ENCODE peak calls at places on chromosome 17, in five cellular contexts. A is Peyer's patch, P is fibroblast of pulmonary artery, Y is psoas muscle, N is astrocyte of the cerebellum. Z is an unnamed sample.

GRCh38 chr17:9339958-9340357 is 235.7 kb downstream of the STX8 start:
- DNase-seq in N (no peak), Y (no peak), A (no peak), P (no peak), Z (no peak)

GRCh38 chr17:78019367-78019975 is 61.0 kb downstream of the TNRC6C start:
- DNase-seq in N (no peak), P (peak), Y (no peak), A (no peak), Z (peak)

GRCh38 chr17:34562387-34562786 is 17.0 kb upstream of the TMEM132E start:
- DNase-seq in P (no peak), A (no peak), N (no peak), Y (no peak), Z (no peak)

GRCh38 chr17:41913798-41914197 is 5.0 kb downstream of the ACLY start:
- DNase-seq in N (no peak), P (no peak), Y (no peak), A (no peak), Z (no peak)

GRCh38 chr17:45927247-45927646 is 32.9 kb downstream of the MAPT start:
- DNase-seq in P (no peak), Y (no peak), N (no peak), A (no peak), Z (no peak)

GRCh38 chr17:10210151-10210574 is 11.8 kb upstream of the GAS7 start:
- DNase-seq in Y (no peak), N (peak), P (peak), A (no peak), Z (peak)

GRCh38 chr17:58432806-58433573 is 15.7 kb upstream of the RNF43 start:
- DNase-seq in P (no peak), Y (no peak), N (no peak), A (no peak), Z (no peak)

GRCh38 chr17:73710095-73710592 is 65.9 kb upstream of the SDK2 start:
- DNase-seq in N (peak), A (no peak), Y (no peak), P (peak), Z (peak)

GRCh38 chr17:72592242-72592966 is 471.6 kb downstream of the SOX9 start:
- DNase-seq in Y (peak), A (peak), N (no peak), P (peak), Z (peak)

GRCh38 chr17:1422907-1423306 is 22.9 kb upstream of the YWHAE start:
- DNase-seq in Y (peak), P (peak), A (no peak), N (peak), Z (peak)

GRCh38 chr17:77146882-77147281 is 6.1 kb downstream of the SEC14L1 start:
- DNase-seq in N (no peak), P (no peak), A (peak), Y (no peak), Z (no peak)

GRCh38 chr17:32160526-32160925 is 18.2 kb downstream of the RHOT1 start:
- DNase-seq in N (no peak), P (no peak), A (no peak), Y (no peak), Z (no peak)

GRCh38 chr17:880074-880870 is 98.1 kb downstream of the MRM3 start:
- DNase-seq in A (no peak), Y (no peak), P (peak), N (no peak), Z (peak)

GRCh38 chr17:72244494-72244893 is 123.7 kb downstream of the SOX9 start:
- DNase-seq in Y (no peak), A (no peak), P (peak), N (no peak), Z (peak)

GRCh38 chr17:67435122-67435521 is 58.0 kb downstream of the PITPNC1 start:
- DNase-seq in P (peak), N (no peak), Y (no peak), A (no peak), Z (peak)

GRCh38 chr17:37737081-37737480 is 7.8 kb downstream of the HNF1B start:
- DNase-seq in Y (no peak), P (no peak), A (no peak), N (no peak), Z (peak)

GRCh38 chr17:31581491-31581890 is 190.0 kb downstream of the RAB11FIP4 start:
- DNase-seq in P (no peak), Y (peak), A (no peak), N (no peak), Z (peak)

GRCh38 chr17:55161935-55162555 is 102.7 kb upstream of the HLF start:
- DNase-seq in A (no peak), N (peak), Y (no peak), P (peak), Z (peak)

GRCh38 chr17:61411114-61411943 is 11.7 kb downstream of the TBX2 start:
- DNase-seq in Y (peak), N (no peak), P (no peak), A (peak), Z (peak)

GRCh38 chr17:27038676-27039075 is 255.2 kb upstream of the WSB1 start:
- DNase-seq in N (no peak), A (no peak), P (no peak), Y (no peak), Z (no peak)

GRCh38 chr17:77371117-77371887 is 230.5 kb downstream of the SEC14L1 start:
- DNase-seq in N (no peak), Y (peak), A (peak), P (no peak), Z (no peak)

GRCh38 chr17:63039899-63040602 is 74.0 kb downstream of the TANC2 start:
- DNase-seq in N (peak), Y (no peak), A (no peak), P (peak), Z (peak)
- TF ChIP-seq CTCF in N (no peak), Y (no peak), A (no peak), P (no peak), Z (no peak)

GRCh38 chr17:19647697-19648474 is 665 bp upstream of the ALDH3A2 start:
- DNase-seq in Y (peak), N (peak), A (peak), P (peak), Z (peak)

GRCh38 chr17:19651461-19652238 is 3.1 kb downstream of the ALDH3A2 start:
- DNase-seq in Y (no peak), P (no peak), N (no peak), A (no peak), Z (no peak)

GRCh38 chr17:19652595-19652994 is 4.0 kb downstream of the ALDH3A2 start:
- DNase-seq in A (no peak), Y (no peak), N (no peak), P (peak), Z (peak)

GRCh38 chr17:19648475-19649406 is at the start of gene ALDH3A2:
- DNase-seq in Y (peak), N (peak), P (peak), A (peak), Z (peak)

DNA sequence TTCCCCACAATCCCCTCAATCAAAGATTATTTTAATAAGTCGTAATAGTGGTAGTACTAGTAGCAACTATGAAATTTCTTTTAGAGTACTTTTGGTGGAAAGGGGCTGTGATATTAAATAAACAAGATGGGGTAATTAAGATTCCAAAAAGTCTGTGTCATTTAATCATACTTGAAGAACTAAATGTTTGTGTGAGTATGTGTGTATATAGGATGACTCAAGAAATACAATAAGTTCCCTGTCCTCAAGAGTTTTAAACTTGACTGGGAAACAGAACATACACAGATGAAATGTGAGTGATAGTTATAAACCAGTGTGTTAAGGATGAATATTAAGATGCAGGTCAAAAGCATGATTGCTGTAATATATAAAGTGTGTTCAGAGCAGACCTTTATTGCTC is 2.3 kb downstream of the ALDH3A2 start:
- DNase-seq in A (no peak), Y (no peak), N (no peak), P (no peak), Z (peak)
- H3K4me3 ChIP-seq in A (peak), Y (peak), N (no peak), P (no peak), Z (no peak)

DNA sequence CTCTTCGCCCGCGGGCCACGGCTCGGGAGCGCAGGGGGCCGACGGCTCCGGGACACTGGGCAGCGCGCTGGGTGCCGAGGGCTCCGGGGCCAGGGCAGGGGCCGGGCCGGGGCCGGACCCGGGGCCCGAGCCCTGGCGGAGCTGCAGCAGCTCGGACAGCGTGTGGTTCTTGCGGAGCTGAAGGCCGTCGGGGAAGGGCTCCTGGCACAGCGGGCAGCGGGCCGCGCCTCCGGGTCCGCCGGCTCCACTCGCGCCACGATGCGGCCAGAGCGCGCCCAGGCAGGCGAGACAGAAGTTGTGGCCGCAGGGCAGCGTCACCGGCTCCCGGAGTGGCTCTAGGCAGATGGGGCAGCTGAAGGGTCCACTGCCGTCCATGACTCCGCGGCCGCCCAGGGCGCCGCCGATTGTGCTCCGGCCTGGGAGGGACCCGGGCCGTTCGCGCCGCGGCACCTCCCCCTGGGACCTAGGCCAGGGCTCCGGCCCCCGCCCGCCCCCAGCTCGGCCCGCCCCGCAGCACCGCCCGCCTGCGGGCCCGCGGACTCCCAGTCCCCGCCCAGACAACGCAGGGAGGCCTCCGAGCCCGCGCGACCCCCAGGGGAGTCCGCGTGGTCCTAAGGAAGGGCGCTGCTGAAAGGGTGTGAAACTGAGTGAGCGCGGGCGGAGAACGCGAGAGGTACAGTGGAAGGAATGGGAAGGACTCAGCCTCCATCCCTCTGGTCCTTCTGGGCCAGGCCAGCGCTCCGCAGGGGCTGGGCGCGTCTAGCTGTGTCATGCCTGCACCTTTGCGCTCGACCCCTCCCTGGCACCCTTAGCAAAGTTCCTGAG is at the start of gene TRIM47:
- DNase-seq in Y (peak), P (peak), A (peak), N (no peak), Z (peak)
- TF ChIP-seq CTCF in Y (no peak), P (peak), A (no peak), N (peak), Z (peak)

DNA sequence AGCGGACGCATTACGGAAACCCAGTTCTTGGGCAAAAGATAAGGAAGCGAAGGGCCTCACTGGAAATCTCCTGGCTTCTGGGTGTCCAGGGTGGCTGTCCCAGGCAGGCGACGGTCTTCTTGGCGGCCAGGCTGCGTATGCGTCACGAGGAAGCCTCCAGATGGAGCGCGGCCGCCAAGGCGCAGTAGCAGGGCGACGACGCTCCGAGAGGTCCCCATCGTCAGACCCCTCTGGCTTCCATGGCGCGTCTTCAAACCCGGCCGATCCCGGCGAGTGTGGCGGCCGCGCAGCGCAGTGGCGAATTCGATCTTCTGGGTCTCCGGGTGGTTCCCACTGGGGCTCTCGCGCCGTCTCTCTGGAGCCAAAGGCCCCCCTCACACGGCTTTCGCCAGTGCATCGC is 13.8 kb upstream of the ANKRD40CL start:
- DNase-seq in Y (peak), P (no peak), N (no peak), A (no peak), Z (no peak)
- H3K4me3 ChIP-seq in Y (peak), P (peak), N (no peak), A (no peak), Z (no peak)

GRCh38 chr17:17025621-17026020 is 16.6 kb upstream of the MPRIP start:
- DNase-seq in Y (no peak), A (no peak), N (no peak), P (no peak), Z (no peak)

GRCh38 chr17:17027442-17028058 is 14.7 kb upstream of the MPRIP start:
- DNase-seq in P (no peak), N (no peak), A (peak), Y (no peak), Z (no peak)

GRCh38 chr17:17024778-17025300 is 17.4 kb upstream of the MPRIP start:
- DNase-seq in A (no peak), Y (peak), P (no peak), N (no peak), Z (peak)

GRCh38 chr17:17028059-17028877 is 14.0 kb upstream of the MPRIP start:
- DNase-seq in A (peak), P (peak), Y (peak), N (no peak), Z (peak)

DNA sequence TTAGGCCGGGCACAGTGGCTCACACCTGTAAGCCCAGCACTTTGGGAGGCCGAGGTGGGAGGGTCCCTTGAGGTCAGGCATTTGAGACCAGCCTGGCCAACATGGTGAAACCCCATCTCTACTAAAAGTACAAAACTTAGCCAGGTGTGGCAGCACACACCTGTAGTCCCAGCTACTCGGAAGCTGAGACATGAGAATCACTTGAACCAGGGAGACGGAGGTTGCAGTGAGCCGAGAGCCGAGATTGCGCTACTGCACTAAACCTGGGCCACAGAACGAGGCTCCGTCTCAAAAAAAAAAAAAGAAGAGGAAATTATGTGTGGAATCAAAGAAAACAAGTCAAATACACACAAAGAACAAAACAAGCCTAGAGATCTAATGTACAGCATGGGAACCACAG is 16.1 kb upstream of the MPRIP start:
- DNase-seq in Y (no peak), P (no peak), A (peak), N (no peak), Z (no peak)
- TF ChIP-seq CTCF in Y (no peak), P (no peak), A (no peak), N (no peak), Z (no peak)

GRCh38 chr17:28746611-28747045 is 2.8 kb downstream of the TRAF4 start:
- DNase-seq in Y (peak), A (peak), P (no peak), N (no peak), Z (no peak)

GRCh38 chr17:28744802-28745051 is 916 bp downstream of the TRAF4 start:
- DNase-seq in A (no peak), P (no peak), N (no peak), Y (no peak), Z (no peak)

GRCh38 chr17:28747046-28747691 is 3.4 kb downstream of the TRAF4 start:
- DNase-seq in N (no peak), Y (peak), P (no peak), A (no peak), Z (no peak)

GRCh38 chr17:28745052-28745776 is 1.4 kb downstream of the TRAF4 start:
- DNase-seq in A (peak), P (peak), Y (peak), N (no peak), Z (peak)

GRCh38 chr17:28745777-28746473 is 2.1 kb downstream of the TRAF4 start:
- DNase-seq in A (peak), N (no peak), Y (peak), P (no peak), Z (no peak)
- H3K4me3 ChIP-seq in A (peak), N (peak), Y (peak), P (peak), Z (peak)

GRCh38 chr17:28643979-28644781 is 778 bp downstream of the BLTP2 start:
- DNase-seq in P (peak), N (peak), Y (peak), A (no peak), Z (peak)
- TF ChIP-seq CTCF in P (peak), N (peak), Y (peak), A (peak), Z (peak)

GRCh38 chr17:44501866-44502265 is 1.3 kb downstream of the GPATCH8 start:
- DNase-seq in P (no peak), Y (no peak), A (no peak), N (no peak), Z (peak)
- H3K4me3 ChIP-seq in P (peak), Y (peak), A (peak), N (peak), Z (peak)

GRCh38 chr17:81115749-81116464 is 49.4 kb upstream of the PVALEF start:
- DNase-seq in N (no peak), Y (no peak), P (no peak), A (no peak), Z (no peak)
- TF ChIP-seq CTCF in N (no peak), Y (no peak), P (no peak), A (no peak), Z (no peak)